ENCODE peak calls at places on chromosomes 16 and 17, in ten cellular contexts. T is neural crest cell; I is HTR-8/SVneo; G is progenitor cell of endocrine pancreas; Y is MCF 10A; N is lower leg skin; X is NCI-H774; H is right lobe of liver; E is CD8-positive, alpha-beta T cell; W is spleen. A is an unnamed sample.
A peak's percentile ranks its signal among the peaks of the same experiment; 100 is the strongest.

GRCh38 chr16:63890072-63890471 is 1231.8 kb downstream of the CDH11 start:
- DNase-seq in T (no peak), I (no peak), G (no peak), Y (peak; percentile 73), N (no peak), X (no peak), H (no peak), E (no peak), W (no peak), A (no peak)

GRCh38 chr17:42568341-42569111 is 1.6 kb downstream of the MLX start:
- DNase-seq in T (no peak), I (no peak), G (no peak), Y (no peak), N (no peak), X (no peak), H (no peak), E (no peak), W (no peak), A (no peak)

GRCh38 chr17:77865109-77865611 is 93.3 kb upstream of the TNRC6C start:
- DNase-seq in T (no peak), I (no peak), G (no peak), Y (no peak), N (no peak), X (no peak), H (no peak), E (no peak), W (peak; percentile 63), A (no peak)

GRCh38 chr16:84839956-84840355 is 20.2 kb downstream of the CRISPLD2 start:
- DNase-seq in T (no peak), I (peak; percentile 84), G (no peak), Y (peak; percentile 68), N (no peak), X (no peak), H (no peak), E (no peak), W (no peak), A (peak; percentile 56)

GRCh38 chr16:86297391-86297790 is 212.9 kb upstream of the FOXF1 start:
- DNase-seq in T (no peak), I (no peak), G (no peak), Y (no peak), N (peak; percentile 37), X (no peak), H (no peak), E (no peak), W (no peak), A (peak; percentile 88)

GRCh38 chr16:7443108-7443507 is 110.5 kb downstream of the RBFOX1 start:
- DNase-seq in T (no peak), I (no peak), G (no peak), Y (no peak), N (no peak), X (no peak), H (no peak), E (no peak), W (no peak), A (no peak)

GRCh38 chr16:84509032-84509950 is 4.8 kb upstream of the MEAK7 start:
- DNase-seq in T (no peak), I (no peak), G (no peak), Y (no peak), N (peak; percentile 74), X (no peak), H (no peak), E (no peak), W (no peak), A (no peak)

GRCh38 chr16:81207076-81207475 is 31.4 kb upstream of the BCO1 start:
- DNase-seq in T (no peak), I (no peak), G (no peak), Y (no peak), N (no peak), X (no peak), H (no peak), E (no peak), W (no peak), A (no peak)

GRCh38 chr17:38605852-38606645 is at the start of gene SRCIN1:
- DNase-seq in T (peak; percentile 67), I (peak; percentile 71), G (peak; percentile 67), Y (peak; percentile 29), N (peak; percentile 88), X (peak; percentile 83), H (peak; percentile 73), E (peak; percentile 50), W (peak; percentile 81), A (peak; percentile 76)

GRCh38 chr16:3121843-3122467 is 9.6 kb downstream of the ZNF205 start:
- DNase-seq in T (no peak), I (no peak), G (no peak), Y (no peak), N (no peak), X (no peak), H (no peak), E (no peak), W (no peak), A (no peak)

GRCh38 chr17:65270499-65270898 is 133.3 kb downstream of the RGS9 start:
- DNase-seq in T (no peak), I (no peak), G (no peak), Y (no peak), N (peak; percentile 32), X (no peak), H (no peak), E (no peak), W (no peak), A (no peak)

GRCh38 chr17:76540381-76541300 is 797 bp downstream of the PRCD start:
- DNase-seq in T (peak; percentile 86), I (peak; percentile 99), G (peak; percentile 76), Y (peak; percentile 96), N (peak; percentile 98), X (peak; percentile 96), H (peak; percentile 88), E (no peak), W (peak; percentile 88), A (peak; percentile 98)

GRCh38 chr17:29835438-29836351 is 94.3 kb downstream of the SSH2 start:
- DNase-seq in T (no peak), I (no peak), G (no peak), Y (no peak), N (no peak), X (no peak), H (no peak), E (no peak), W (no peak), A (peak; percentile 55)

GRCh38 chr17:70110443-70110880 is 35.4 kb downstream of the KCNJ16 start:
- DNase-seq in T (no peak), I (no peak), G (no peak), Y (no peak), N (no peak), X (no peak), H (no peak), E (no peak), W (no peak), A (no peak)